ENCODE peak calls at places on chromosomes 13 and 19, in five cellular contexts. M is cardiac fibroblast, C is T-helper 17 cell, X is OCI-M1, I is right atrium auricular region. R is an unnamed sample.

GRCh38 chr13:94535231-94535630 is 55.7 kb upstream of the DCT start:
- DNase-seq in M (no peak), C (no peak), X (no peak), I (no peak), R (no peak)

GRCh38 chr19:3189702-3190469 is 4.2 kb downstream of the NCLN start:
- DNase-seq in M (no peak), C (no peak), X (no peak), I (no peak), R (no peak)

GRCh38 chr13:102558029-102558428 is 38.8 kb upstream of the TPP2 start:
- DNase-seq in M (no peak), C (no peak), X (no peak), I (no peak), R (no peak)

GRCh38 chr13:111187879-111188643 is 73.0 kb downstream of the ARHGEF7 start:
- DNase-seq in M (peak), C (no peak), X (no peak), I (no peak), R (peak)

GRCh38 chr13:30805603-30806011 is 70.3 kb downstream of the ALOX5AP start:
- DNase-seq in M (no peak), C (no peak), X (no peak), I (no peak), R (no peak)

GRCh38 chr13:111239754-111240670 is 80.4 kb upstream of the TEX29 start:
- DNase-seq in M (no peak), C (no peak), X (no peak), I (no peak), R (no peak)

GRCh38 chr13:52809310-52809769 is 39.1 kb downstream of the PCDH8 start:
- DNase-seq in M (peak), C (no peak), X (peak), I (no peak), R (peak)

GRCh38 chr19:13881231-13881691 is 4.3 kb downstream of the NANOS3 start:
- DNase-seq in M (no peak), C (no peak), X (no peak), I (no peak), R (no peak)

GRCh38 chr19:23116802-23117571 is at the start of gene ZNF730:
- DNase-seq in M (peak), C (peak), X (peak), I (no peak), R (peak)

GRCh38 chr13:64912141-64912540 is 2318.0 kb downstream of the PCDH9 start:
- DNase-seq in M (peak), C (no peak), X (no peak), I (no peak), R (peak)

GRCh38 chr19:46296722-46297431 is at the start of gene HIF3A:
- DNase-seq in M (no peak), C (no peak), X (no peak), I (peak), R (no peak)

GRCh38 chr19:19342086-19343015 is 21.7 kb downstream of the MAU2 start:
- DNase-seq in M (peak), C (no peak), X (peak), I (no peak), R (peak)

GRCh38 chr13:35789335-35790166 is 313.1 kb upstream of the MAB21L1 start:
- DNase-seq in M (peak), C (no peak), X (peak), I (no peak), R (peak)

GRCh38 chr19:958967-959685 is 25.0 kb upstream of the WDR18 start:
- DNase-seq in M (peak), C (no peak), X (no peak), I (no peak), R (no peak)

GRCh38 chr19:29484876-29485275 is 40.9 kb upstream of the VSTM2B start:
- DNase-seq in M (no peak), C (no peak), X (no peak), I (peak), R (no peak)

GRCh38 chr19:47240996-47241918 is 10.3 kb upstream of the BBC3 start:
- DNase-seq in M (peak), C (peak), X (peak), I (no peak), R (peak)

GRCh38 chr13:98225036-98225940 is 48.2 kb upstream of the RNF113B start:
- DNase-seq in M (no peak), C (no peak), X (no peak), I (no peak), R (no peak)

GRCh38 chr19:37551123-37551993 is 43.2 kb downstream of the ZNF571 start:
- DNase-seq in M (peak), C (peak), X (peak), I (no peak), R (peak)